ENCODE peak calls at places on chromosomes 6 and 20, in seven cellular contexts. One of them, this sample, is unnamed.

GRCh38 chr6:27553123-27553904 is 80.4 kb upstream of the ZNF184 start:
- DNase-seq in Caco-2: no peak
- DNase-seq in lung: no peak
- DNase-seq in GM12878: peak; percentile 82
- DNase-seq in upper lobe of right lung: no peak
- DNase-seq in tibial artery: no peak
- DNase-seq in right cardiac atrium: no peak
- DNase-seq in this sample: peak; percentile 60

GRCh38 chr20:34562643-34563042 is 4.1 kb downstream of the MAP1LC3A start:
- DNase-seq in Caco-2: no peak
- DNase-seq in tibial artery: no peak
- DNase-seq in lung: no peak
- DNase-seq in GM12878: no peak
- DNase-seq in upper lobe of right lung: no peak
- DNase-seq in right cardiac atrium: peak; percentile 66
- DNase-seq in this sample: no peak

GRCh38 chr6:19549109-19549508 is 288.1 kb upstream of the ID4 start:
- DNase-seq in right cardiac atrium: no peak
- DNase-seq in Caco-2: no peak
- DNase-seq in tibial artery: no peak
- DNase-seq in upper lobe of right lung: no peak
- DNase-seq in lung: no peak
- DNase-seq in GM12878: no peak
- DNase-seq in this sample: no peak

GRCh38 chr6:137781639-137782038 is 85.4 kb upstream of the TNFAIP3 start:
- DNase-seq in lung: no peak
- DNase-seq in tibial artery: no peak
- DNase-seq in GM12878: no peak
- DNase-seq in right cardiac atrium: no peak
- DNase-seq in upper lobe of right lung: no peak
- DNase-seq in Caco-2: no peak
- DNase-seq in this sample: no peak

GRCh38 chr6:118869350-118869749 is 24.6 kb upstream of the ASF1A start:
- DNase-seq in upper lobe of right lung: no peak
- DNase-seq in tibial artery: no peak
- DNase-seq in GM12878: no peak
- DNase-seq in right cardiac atrium: no peak
- DNase-seq in Caco-2: no peak
- DNase-seq in lung: no peak
- DNase-seq in this sample: no peak

GRCh38 chr6:43129434-43130194 is 41.5 kb upstream of the SRF start:
- DNase-seq in upper lobe of right lung: no peak
- DNase-seq in lung: no peak
- DNase-seq in GM12878: no peak
- DNase-seq in tibial artery: no peak
- DNase-seq in right cardiac atrium: peak; percentile 70
- DNase-seq in Caco-2: no peak
- DNase-seq in this sample: peak; percentile 27

GRCh38 chr20:12409501-12409900 is 491.8 kb downstream of the BTBD3 start:
- DNase-seq in lung: no peak
- DNase-seq in Caco-2: no peak
- DNase-seq in tibial artery: no peak
- DNase-seq in right cardiac atrium: no peak
- DNase-seq in GM12878: no peak
- DNase-seq in upper lobe of right lung: no peak
- DNase-seq in this sample: no peak

GRCh38 chr6:19554356-19555225 is 282.6 kb upstream of the ID4 start:
- DNase-seq in upper lobe of right lung: no peak
- DNase-seq in GM12878: no peak
- DNase-seq in lung: no peak
- DNase-seq in right cardiac atrium: peak; percentile 52
- DNase-seq in Caco-2: no peak
- DNase-seq in tibial artery: no peak
- DNase-seq in this sample: no peak

GRCh38 chr6:132792510-132792909 is 5.9 kb downstream of the SLC18B1 start:
- DNase-seq in GM12878: no peak
- DNase-seq in lung: no peak
- DNase-seq in Caco-2: no peak
- DNase-seq in upper lobe of right lung: no peak
- DNase-seq in tibial artery: no peak
- DNase-seq in right cardiac atrium: no peak
- DNase-seq in this sample: no peak

GRCh38 chr6:102571236-102571908 is 1177.9 kb downstream of the GRIK2 start:
- DNase-seq in upper lobe of right lung: no peak
- DNase-seq in Caco-2: no peak
- DNase-seq in GM12878: no peak
- DNase-seq in tibial artery: no peak
- DNase-seq in lung: no peak
- DNase-seq in right cardiac atrium: no peak
- DNase-seq in this sample: no peak

GRCh38 chr20:1721687-1722512 is 64.3 kb upstream of the SIRPG start:
- DNase-seq in tibial artery: no peak
- DNase-seq in upper lobe of right lung: no peak
- DNase-seq in GM12878: no peak
- DNase-seq in lung: peak; percentile 19
- DNase-seq in Caco-2: no peak
- DNase-seq in right cardiac atrium: no peak
- DNase-seq in this sample: no peak

GRCh38 chr20:57803718-57804005 is 93.8 kb upstream of the PMEPA1 start:
- DNase-seq in tibial artery: no peak
- DNase-seq in GM12878: no peak
- DNase-seq in upper lobe of right lung: no peak
- DNase-seq in right cardiac atrium: no peak
- DNase-seq in lung: no peak
- DNase-seq in Caco-2: no peak
- DNase-seq in this sample: no peak

GRCh38 chr6:118812972-118813371 is 81.0 kb upstream of the ASF1A start:
- DNase-seq in Caco-2: no peak
- DNase-seq in tibial artery: no peak
- DNase-seq in GM12878: no peak
- DNase-seq in right cardiac atrium: no peak
- DNase-seq in upper lobe of right lung: no peak
- DNase-seq in lung: no peak
- DNase-seq in this sample: no peak

GRCh38 chr20:53943522-53944291 is 126.7 kb downstream of the BCAS1 start:
- DNase-seq in lung: no peak
- DNase-seq in Caco-2: no peak
- DNase-seq in GM12878: no peak
- DNase-seq in right cardiac atrium: no peak
- DNase-seq in upper lobe of right lung: no peak
- DNase-seq in tibial artery: no peak
- DNase-seq in this sample: peak; percentile 72

GRCh38 chr6:134984821-134985220 is 34.9 kb upstream of the ALDH8A1 start:
- DNase-seq in upper lobe of right lung: no peak
- DNase-seq in right cardiac atrium: no peak
- DNase-seq in Caco-2: no peak
- DNase-seq in lung: no peak
- DNase-seq in GM12878: no peak
- DNase-seq in tibial artery: no peak
- DNase-seq in this sample: no peak

GRCh38 chr20:50788045-50788867 is 6.6 kb upstream of the BCAS4 start:
- DNase-seq in Caco-2: peak; percentile 89
- DNase-seq in tibial artery: no peak
- DNase-seq in GM12878: no peak
- DNase-seq in lung: peak; percentile 39
- DNase-seq in upper lobe of right lung: no peak
- DNase-seq in right cardiac atrium: no peak
- DNase-seq in this sample: peak; percentile 75

DNA sequence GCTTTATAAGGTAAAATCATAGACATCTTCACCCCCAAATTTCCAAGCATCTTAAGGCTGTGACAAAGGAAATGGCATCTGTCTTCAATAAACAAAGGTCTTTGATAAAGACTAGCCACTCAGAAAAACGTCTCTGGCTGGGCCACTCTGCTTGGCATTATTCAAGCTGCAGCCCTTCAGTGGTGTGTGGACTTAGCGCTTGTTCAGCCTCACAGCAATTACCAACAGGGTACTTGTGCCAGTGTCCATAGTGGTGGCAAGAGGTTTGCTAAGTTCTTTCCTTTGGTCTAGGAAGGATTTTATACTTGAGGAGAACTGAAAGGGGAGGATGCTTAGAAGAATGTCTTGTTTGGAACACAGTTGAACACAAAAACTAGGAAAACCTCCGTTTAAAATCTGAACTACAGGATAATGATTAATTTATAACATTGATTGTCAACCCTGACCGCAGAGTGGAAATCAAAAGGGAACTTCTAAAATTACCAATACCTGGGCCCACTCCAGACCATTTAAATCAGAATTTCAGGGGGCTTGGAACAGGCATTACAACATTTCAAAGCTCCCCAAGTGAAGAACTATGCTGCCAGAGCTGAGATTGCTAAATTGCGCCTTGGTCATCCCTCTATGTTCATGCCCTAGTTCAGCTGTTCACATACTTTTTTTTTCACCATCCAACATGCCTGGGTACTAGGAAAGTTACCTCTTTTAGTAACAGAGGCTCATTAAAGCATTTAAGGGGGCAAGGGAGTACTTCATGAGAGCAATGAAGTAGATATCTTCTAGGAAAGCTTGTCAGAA is 378.5 kb downstream of the FRK start:
- DNase-seq in tibial artery: no peak
- DNase-seq in right cardiac atrium: no peak
- DNase-seq in lung: no peak
- DNase-seq in GM12878: no peak
- DNase-seq in upper lobe of right lung: no peak
- DNase-seq in Caco-2: no peak
- DNase-seq in this sample: no peak
- H3K27me3 ChIP-seq in tibial artery: no peaks in the 10 kb centered on the region
- H3K27me3 ChIP-seq in right cardiac atrium: no peaks in the 10 kb centered on the region
- H3K27me3 ChIP-seq in lung: no peaks in the 10 kb centered on the region
- H3K27me3 ChIP-seq in GM12878: no peaks in the 10 kb centered on the region
- H3K27me3 ChIP-seq in upper lobe of right lung: no peaks in the 10 kb centered on the region
- H3K27me3 ChIP-seq in Caco-2: no peaks in the 10 kb centered on the region
- H3K27me3 ChIP-seq in this sample: peaks cover 2% of the 10 kb centered on the region

DNA sequence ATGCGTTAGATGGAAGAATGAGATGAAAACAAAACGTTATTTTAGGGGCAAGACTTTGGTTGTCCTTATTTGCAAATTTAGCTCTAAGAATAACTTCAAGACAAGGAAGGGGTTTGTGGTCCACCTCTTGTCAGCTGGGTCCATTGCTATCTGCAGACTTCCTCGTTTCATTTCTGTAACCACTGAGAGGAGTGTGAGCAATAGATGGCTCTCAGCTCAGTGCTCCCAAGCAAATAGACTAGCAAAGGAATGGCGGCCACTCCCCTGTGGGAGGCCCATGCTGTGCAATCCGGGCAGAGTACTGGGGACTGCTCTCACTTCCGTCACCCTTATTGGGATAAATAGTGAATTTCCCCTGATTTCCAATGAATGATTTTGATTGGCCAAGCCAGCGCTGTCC is 176.6 kb downstream of the ZDHHC14 start:
- DNase-seq in upper lobe of right lung: no peak
- DNase-seq in right cardiac atrium: no peak
- DNase-seq in lung: no peak
- DNase-seq in GM12878: peak; percentile 91
- DNase-seq in tibial artery: peak; percentile 10
- DNase-seq in Caco-2: no peak
- DNase-seq in this sample: no peak
- H3K4me1 ChIP-seq in upper lobe of right lung: no peaks in the 10 kb centered on the region
- H3K4me1 ChIP-seq in right cardiac atrium: no peaks in the 10 kb centered on the region
- H3K4me1 ChIP-seq in lung: no peaks in the 10 kb centered on the region
- H3K4me1 ChIP-seq in GM12878: peaks cover 58% of the 10 kb centered on the region
- H3K4me1 ChIP-seq in tibial artery: no peaks in the 10 kb centered on the region
- H3K4me1 ChIP-seq in Caco-2: peaks cover 9% of the 10 kb centered on the region
- H3K4me1 ChIP-seq in this sample: peaks cover 11% of the 10 kb centered on the region

GRCh38 chr6:77962070-77962469 is 309.2 kb downstream of the MEI4 start:
- DNase-seq in GM12878: no peak
- DNase-seq in tibial artery: no peak
- DNase-seq in right cardiac atrium: no peak
- DNase-seq in Caco-2: no peak
- DNase-seq in upper lobe of right lung: no peak
- DNase-seq in lung: no peak
- DNase-seq in this sample: no peak

GRCh38 chr6:77965449-77965848 is 312.6 kb downstream of the MEI4 start:
- DNase-seq in Caco-2: no peak
- DNase-seq in GM12878: no peak
- DNase-seq in tibial artery: no peak
- DNase-seq in lung: no peak
- DNase-seq in right cardiac atrium: no peak
- DNase-seq in upper lobe of right lung: no peak
- DNase-seq in this sample: no peak
- H3K9me3 ChIP-seq in Caco-2: no peaks in the 10 kb centered on the region
- H3K9me3 ChIP-seq in GM12878: no peaks in the 10 kb centered on the region
- H3K9me3 ChIP-seq in tibial artery: no peaks in the 10 kb centered on the region
- H3K9me3 ChIP-seq in lung: peaks cover 6% of the 10 kb centered on the region
- H3K9me3 ChIP-seq in right cardiac atrium: peaks cover 2% of the 10 kb centered on the region
- H3K9me3 ChIP-seq in upper lobe of right lung: no peaks in the 10 kb centered on the region
- H3K9me3 ChIP-seq in this sample: no peaks in the 10 kb centered on the region

GRCh38 chr20:10640897-10641296 is 32.9 kb downstream of the JAG1 start:
- DNase-seq in upper lobe of right lung: no peak
- DNase-seq in right cardiac atrium: no peak
- DNase-seq in Caco-2: no peak
- DNase-seq in tibial artery: no peak
- DNase-seq in GM12878: no peak
- DNase-seq in lung: no peak
- DNase-seq in this sample: no peak

GRCh38 chr20:10639762-10640556 is 33.8 kb downstream of the JAG1 start:
- DNase-seq in GM12878: no peak
- DNase-seq in upper lobe of right lung: no peak
- DNase-seq in right cardiac atrium: peak; percentile 64
- DNase-seq in tibial artery: peak; percentile 91
- DNase-seq in Caco-2: no peak
- DNase-seq in lung: no peak
- DNase-seq in this sample: no peak

GRCh38 chr20:10637062-10637559 is 36.7 kb downstream of the JAG1 start:
- DNase-seq in Caco-2: no peak
- DNase-seq in right cardiac atrium: peak; percentile 73
- DNase-seq in GM12878: no peak
- DNase-seq in upper lobe of right lung: no peak
- DNase-seq in lung: no peak
- DNase-seq in tibial artery: peak; percentile 92
- DNase-seq in this sample: no peak

GRCh38 chr20:10637563-10637962 is 36.2 kb downstream of the JAG1 start:
- DNase-seq in lung: no peak
- DNase-seq in GM12878: no peak
- DNase-seq in tibial artery: no peak
- DNase-seq in upper lobe of right lung: no peak
- DNase-seq in right cardiac atrium: no peak
- DNase-seq in Caco-2: no peak
- DNase-seq in this sample: no peak

DNA sequence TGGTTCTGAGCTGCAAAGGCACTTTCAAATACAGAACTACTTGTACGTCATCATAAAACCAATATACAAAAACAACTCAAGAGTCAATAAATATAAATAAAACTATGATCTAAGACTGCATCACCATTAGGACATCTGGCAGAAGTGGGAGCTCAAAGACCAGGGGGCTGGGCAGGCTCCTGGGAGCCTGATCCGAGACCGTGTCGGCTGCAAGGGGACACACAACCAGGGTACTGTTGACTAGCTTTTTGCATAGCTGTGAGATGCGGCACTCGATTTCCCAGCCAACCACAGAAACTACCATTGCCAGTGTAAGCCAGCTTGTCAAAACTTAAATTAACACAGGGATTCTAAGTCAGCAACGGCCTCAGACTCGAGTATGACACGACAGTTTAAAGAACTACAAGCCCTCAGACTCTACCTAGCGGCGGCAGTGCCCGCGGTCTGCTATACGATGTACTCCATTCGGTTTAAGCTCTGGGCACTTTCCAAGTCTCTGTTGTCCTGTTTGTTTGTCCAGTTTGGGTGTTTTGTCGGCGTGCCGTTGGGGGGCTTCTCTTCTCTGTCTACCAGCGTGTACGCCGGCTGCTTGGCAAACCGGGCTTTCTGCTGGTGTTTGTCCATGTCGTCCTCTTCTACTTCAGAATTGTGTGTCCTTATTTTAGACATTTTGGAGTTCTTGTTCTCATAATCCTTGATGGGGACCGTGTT is 34.6 kb downstream of the JAG1 start:
- DNase-seq in upper lobe of right lung: no peak
- DNase-seq in lung: no peak
- DNase-seq in tibial artery: peak; percentile 82
- DNase-seq in Caco-2: no peak
- DNase-seq in GM12878: no peak
- DNase-seq in right cardiac atrium: no peak
- DNase-seq in this sample: no peak
- H3K27me3 ChIP-seq in upper lobe of right lung: no peaks in the 10 kb centered on the region
- H3K27me3 ChIP-seq in lung: no peaks in the 10 kb centered on the region
- H3K27me3 ChIP-seq in tibial artery: no peaks in the 10 kb centered on the region
- H3K27me3 ChIP-seq in Caco-2: no peaks in the 10 kb centered on the region
- H3K27me3 ChIP-seq in GM12878: no peaks in the 10 kb centered on the region
- H3K27me3 ChIP-seq in right cardiac atrium: no peaks in the 10 kb centered on the region
- H3K27me3 ChIP-seq in this sample: no peaks in the 10 kb centered on the region

This sample was measured in HAP-1.